ENCODE peak calls at places on chromosomes 11 and 22, in nine cellular contexts. R is choroid plexus epithelial cell, V is PC-9, C is cardiac muscle cell, O is dorsolateral prefrontal cortex, Q is astrocyte of the spinal cord, Z is fibroblast of mammary gland, I is lower leg skin, G is AG04450. N is an unnamed sample.

GRCh38 chr11:113828186-113828585 is 47.2 kb downstream of the USP28 start:
- DNase-seq in Z (no peak), O (no peak), G (no peak), I (no peak), R (no peak), Q (no peak), V (no peak), C (no peak), N (no peak)

GRCh38 chr11:100709233-100709999 is 22.3 kb downstream of the ARHGAP42 start:
- DNase-seq in G (no peak), R (peak), C (no peak), O (no peak), V (peak), I (no peak), Z (peak), Q (peak), N (peak)

GRCh38 chr11:66159585-66159984 is 89.5 kb downstream of the PACS1 start:
- DNase-seq in G (no peak), Q (no peak), I (no peak), V (no peak), O (no peak), C (no peak), Z (no peak), R (no peak), N (no peak)

GRCh38 chr11:2750601-2751522 is 51.1 kb upstream of the KCNQ1OT1 start:
- DNase-seq in G (no peak), Z (no peak), R (peak), O (peak), C (no peak), Q (no peak), I (no peak), V (no peak), N (no peak)

GRCh38 chr11:393219-394033 is 583 bp upstream of the PKP3 start:
- DNase-seq in G (peak), R (peak), Z (peak), I (peak), O (no peak), Q (peak), C (no peak), V (peak), N (peak)

GRCh38 chr11:26150046-26150445 is 181.9 kb upstream of the ANO3 start:
- DNase-seq in Q (no peak), Z (no peak), V (no peak), O (no peak), I (no peak), G (no peak), C (no peak), R (no peak), N (no peak)

GRCh38 chr22:16783930-16784354 is 41.3 kb downstream of the XKR3 start:
- DNase-seq in Q (no peak), O (no peak), G (no peak), V (no peak), C (no peak), I (no peak), Z (peak), R (no peak), N (no peak)

GRCh38 chr11:69115586-69116560 is 39.9 kb upstream of the SMIM38 start:
- DNase-seq in V (peak), O (no peak), R (no peak), C (no peak), Q (no peak), G (no peak), I (no peak), Z (no peak), N (no peak)

GRCh38 chr22:48428556-48429371 is 1398.9 kb downstream of the BRD1 start:
- DNase-seq in Z (no peak), V (no peak), R (peak), I (no peak), G (no peak), Q (no peak), C (no peak), O (no peak), N (no peak)

GRCh38 chr22:50048066-50048765 is 9.9 kb downstream of the TTLL8 start:
- DNase-seq in G (no peak), R (no peak), C (no peak), Z (no peak), O (no peak), I (no peak), Q (no peak), V (no peak), N (no peak)

GRCh38 chr11:12150831-12151382 is 40.5 kb downstream of the MICAL2 start:
- DNase-seq in C (no peak), R (peak), I (no peak), Q (peak), O (no peak), G (no peak), V (no peak), Z (peak), N (peak)

GRCh38 chr11:1087279-1087960 is 12.7 kb downstream of the MUC2 start:
- DNase-seq in C (no peak), I (no peak), R (no peak), Z (no peak), V (no peak), Q (no peak), G (no peak), O (no peak), N (no peak)

GRCh38 chr22:28333106-28333505 is 346.5 kb downstream of the TTC28 start:
- DNase-seq in C (no peak), V (no peak), G (no peak), O (no peak), R (no peak), Q (no peak), I (no peak), Z (no peak), N (no peak)

GRCh38 chr11:117443269-117444186 is 115.9 kb downstream of the CEP164 start:
- DNase-seq in C (peak), O (peak), G (no peak), I (no peak), V (no peak), Q (no peak), R (peak), Z (peak), N (no peak)

GRCh38 chr22:32334640-32335365 is 22.9 kb upstream of the RFPL3 start:
- DNase-seq in O (no peak), C (no peak), G (no peak), R (no peak), I (no peak), V (no peak), Z (no peak), Q (no peak), N (no peak)

GRCh38 chr11:36110698-36111410 is 167.0 kb downstream of the LDLRAD3 start:
- DNase-seq in V (no peak), I (no peak), O (no peak), R (no peak), Z (no peak), Q (no peak), C (no peak), G (no peak), N (no peak)

GRCh38 chr11:59040607-59041006 is 45.5 kb upstream of the GLYATL1B start:
- DNase-seq in C (no peak), G (no peak), O (no peak), Q (no peak), I (no peak), V (no peak), R (no peak), Z (no peak), N (no peak)

GRCh38 chr11:115420524-115420923 is 83.7 kb downstream of the CADM1 start:
- DNase-seq in C (no peak), O (no peak), R (no peak), G (no peak), V (no peak), Z (no peak), I (no peak), Q (no peak), N (no peak)

GRCh38 chr11:35267504-35267903 is 128.5 kb downstream of the CD44 start:
- DNase-seq in R (peak), O (no peak), C (no peak), Q (peak), I (no peak), Z (peak), V (no peak), G (peak), N (no peak)

GRCh38 chr11:134949716-134950115 is 537.7 kb upstream of the B3GAT1 start:
- DNase-seq in Z (peak), C (no peak), R (no peak), O (no peak), I (no peak), G (no peak), Q (no peak), V (no peak), N (peak)

GRCh38 chr11:83105167-83105566 is 33.5 kb upstream of the RAB30 start:
- DNase-seq in G (no peak), O (no peak), Q (no peak), Z (no peak), I (no peak), R (no peak), C (no peak), V (no peak), N (no peak)

GRCh38 chr11:128848815-128849455 is 18.2 kb downstream of the KCNJ1 start:
- DNase-seq in V (no peak), G (no peak), Z (peak), Q (peak), O (no peak), C (peak), R (peak), I (no peak), N (peak)

GRCh38 chr11:132648841-132649240 is 883.5 kb downstream of the OPCML start:
- DNase-seq in O (no peak), V (no peak), Q (peak), R (no peak), I (no peak), Z (no peak), C (no peak), G (no peak), N (no peak)

GRCh38 chr11:9264381-9265210 is 554 bp downstream of the DENND5A start:
- DNase-seq in I (peak), C (peak), V (no peak), O (peak), Z (peak), R (peak), G (no peak), Q (peak), N (peak)

GRCh38 chr11:72787262-72788104 is 6.4 kb downstream of the STARD10 start:
- DNase-seq in R (no peak), G (no peak), I (no peak), V (no peak), O (no peak), C (peak), Q (no peak), Z (no peak), N (no peak)

GRCh38 chr11:32145282-32145681 is 54.4 kb downstream of the RCN1 start:
- DNase-seq in Q (no peak), V (no peak), Z (no peak), I (no peak), R (no peak), O (no peak), C (no peak), G (no peak), N (no peak)

GRCh38 chr11:100706179-100706578 is 19.1 kb downstream of the ARHGAP42 start:
- DNase-seq in V (no peak), I (no peak), G (no peak), Z (no peak), C (no peak), R (no peak), O (no peak), Q (no peak), N (no peak)

GRCh38 chr22:26172389-26172990 is 3.2 kb downstream of the SEZ6L start:
- DNase-seq in O (peak), I (no peak), R (peak), G (no peak), Z (peak), C (peak), Q (peak), V (no peak), N (peak)

GRCh38 chr11:330694-331314 is 10.1 kb upstream of the IFITM3 start:
- DNase-seq in R (no peak), O (no peak), Z (no peak), C (no peak), G (no peak), I (no peak), V (no peak), Q (no peak), N (no peak)

GRCh38 chr11:45322891-45323597 is 36.9 kb upstream of the SYT13 start:
- DNase-seq in G (no peak), I (no peak), V (no peak), Z (no peak), R (no peak), C (no peak), O (no peak), Q (no peak), N (no peak)

GRCh38 chr11:117591316-117592039 is 205.5 kb downstream of the DSCAML1 start:
- DNase-seq in R (no peak), Z (no peak), O (peak), Q (no peak), I (no peak), G (no peak), C (no peak), V (no peak), N (no peak)

GRCh38 chr11:13316528-13316961 is 39.0 kb downstream of the BMAL1 start:
- DNase-seq in Z (peak), V (no peak), Q (peak), C (no peak), R (peak), I (no peak), O (no peak), G (no peak), N (peak)
- H3K4me3 ChIP-seq in Z (no peak), V (no peak), Q (no peak), C (no peak), R (no peak), I (no peak), O (no peak), G (no peak), N (no peak)

DNA sequence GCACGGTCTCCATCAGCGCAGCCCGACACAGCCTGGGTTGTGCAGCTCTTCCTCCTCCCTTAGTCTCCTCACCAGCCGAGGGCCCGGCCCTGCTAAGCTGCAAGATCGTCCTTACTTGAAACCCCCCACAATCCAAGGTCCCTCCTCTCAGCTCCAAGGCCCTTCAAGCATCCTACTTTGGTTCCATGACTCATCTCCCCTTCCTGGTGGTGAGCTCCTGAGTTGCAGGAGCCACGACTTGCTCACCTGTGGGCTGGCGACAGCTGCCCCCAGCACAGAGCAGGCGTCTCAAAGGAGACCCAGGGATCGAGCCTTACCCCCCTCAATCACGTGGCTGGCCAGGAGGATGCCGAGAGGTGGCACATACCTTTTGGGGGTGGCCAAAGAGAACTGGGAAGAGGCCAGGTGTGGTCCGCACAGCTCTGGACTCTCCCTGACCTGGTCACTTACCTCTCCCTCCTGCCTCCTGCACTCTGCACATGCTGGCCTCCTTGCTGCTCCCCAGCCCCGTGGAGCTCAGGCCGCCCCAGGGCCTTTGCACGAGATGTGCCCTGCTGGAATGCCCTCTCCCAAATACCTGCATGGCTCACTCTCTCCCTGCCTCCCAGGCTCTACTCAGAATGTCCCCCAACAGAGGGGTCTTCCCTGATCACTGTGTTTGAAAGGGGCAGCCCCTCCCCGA is 35.2 kb upstream of the FADD start:
- DNase-seq in R (no peak), G (no peak), C (no peak), O (no peak), Z (no peak), Q (no peak), I (no peak), V (no peak), N (peak)
- TF ChIP-seq CTCF in R (no peak), G (no peak), C (no peak), O (no peak), Z (no peak), Q (no peak), I (no peak), V (no peak), N (peak)

GRCh38 chr22:41576877-41577276 is 12.8 kb downstream of the PMM1 start:
- DNase-seq in Q (peak), R (peak), O (no peak), Z (peak), G (no peak), C (peak), I (no peak), V (peak), N (peak)
- H3K4me3 ChIP-seq in Q (no peak), R (no peak), O (no peak), Z (no peak), G (no peak), C (no peak), I (no peak), V (no peak), N (no peak)

DNA sequence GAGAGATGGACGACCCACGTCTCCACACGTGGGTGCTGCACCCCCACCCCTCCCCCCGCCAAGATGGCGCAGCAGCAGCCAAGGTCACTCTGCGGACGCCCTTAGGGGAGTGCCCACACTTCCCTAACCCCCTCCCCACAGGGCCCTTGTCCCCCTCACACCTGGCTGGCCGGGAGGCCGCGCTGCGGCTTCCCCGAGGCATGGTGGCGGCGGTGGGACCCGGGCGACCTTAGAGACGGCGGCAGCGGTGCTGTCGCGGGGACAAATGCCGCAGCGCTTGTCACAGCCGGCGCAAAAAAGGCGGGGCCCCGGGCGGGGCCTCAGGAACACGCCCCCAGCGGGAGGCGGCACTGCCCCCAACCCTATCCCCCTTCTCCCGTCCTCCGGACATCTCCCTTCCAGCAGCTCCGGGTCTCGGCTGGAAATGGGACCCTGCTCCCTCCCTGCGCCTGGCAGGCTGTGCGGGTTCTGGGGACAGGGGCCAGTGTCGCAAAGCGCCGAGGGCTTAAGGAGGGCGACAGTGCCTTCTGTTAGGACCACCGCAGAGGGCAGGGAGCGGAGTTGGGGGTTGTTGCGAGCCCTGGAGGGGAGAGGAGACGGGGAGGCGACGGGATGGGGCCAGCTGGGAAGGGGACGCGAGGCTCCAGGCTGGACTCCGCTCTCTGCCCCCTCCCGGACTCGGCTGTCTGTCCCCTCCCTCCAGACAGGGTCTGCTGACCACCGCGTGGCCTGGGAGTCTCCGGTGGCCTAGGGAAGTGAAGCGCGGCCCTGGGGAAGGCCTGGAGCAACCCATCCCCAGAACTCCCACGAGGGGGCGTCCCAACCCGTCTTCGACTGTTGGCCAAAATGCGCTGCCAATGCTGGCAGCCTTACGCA is at the start of gene CHCHD10:
- DNase-seq in I (peak), Z (peak), V (peak), C (peak), G (no peak), O (peak), Q (peak), R (peak), N (peak)
- TF ChIP-seq CTCF in I (no peak), Z (peak), V (peak), C (peak), G (peak), O (peak), Q (peak), R (peak), N (peak)

GRCh38 chr11:67409261-67409666 is 5.4 kb downstream of the TBC1D10C start:
- DNase-seq in Z (no peak), V (no peak), O (no peak), R (no peak), Q (no peak), C (no peak), G (no peak), I (no peak), N (no peak)
- H3K4me3 ChIP-seq in Z (no peak), V (no peak), O (no peak), R (no peak), Q (no peak), C (no peak), G (no peak), I (no peak), N (no peak)

GRCh38 chr11:84804026-84804425 is 823.1 kb downstream of the DLG2 start:
- DNase-seq in I (no peak), Q (no peak), C (no peak), R (no peak), Z (no peak), G (no peak), V (no peak), O (no peak), N (no peak)
- TF ChIP-seq CTCF in I (no peak), Q (no peak), C (no peak), R (no peak), Z (no peak), G (no peak), V (no peak), O (no peak), N (no peak)

GRCh38 chr22:23893446-23893956 is 682 bp upstream of the MIF start:
- DNase-seq in I (no peak), O (no peak), Z (no peak), G (no peak), V (no peak), Q (no peak), C (no peak), R (no peak), N (no peak)
- H3K4me3 ChIP-seq in I (no peak), O (peak), Z (peak), G (peak), V (peak), Q (peak), C (peak), R (peak), N (peak)